ENCODE peak calls at places on chromosomes 12 and 14, in five cellular contexts. Z, B, S, O and T are unnamed samples.

GRCh38 chr12:40587416-40587815 is 104.8 kb upstream of the CNTN1 start:
- DNase-seq in Z (no peak), B (no peak), S (no peak), O (no peak), T (no peak)

GRCh38 chr14:61034416-61035100 is 53.5 kb downstream of the SLC38A6 start:
- DNase-seq in Z (no peak), B (no peak), S (no peak), O (no peak), T (no peak)

GRCh38 chr14:94665121-94665520 is 52.9 kb downstream of the SERPINA3 start:
- DNase-seq in Z (no peak), B (no peak), S (no peak), O (no peak), T (no peak)

GRCh38 chr14:56172571-56172971 is 54.4 kb downstream of the PELI2 start:
- DNase-seq in Z (no peak), B (no peak), S (no peak), O (no peak), T (no peak)

GRCh38 chr14:21917699-21918436 is 244.2 kb upstream of the OR4E1 start:
- DNase-seq in Z (no peak), B (no peak), S (peak; percentile 56), O (no peak), T (no peak)

GRCh38 chr12:68591716-68592437 is 18.8 kb upstream of the RAP1B start:
- DNase-seq in Z (no peak), B (no peak), S (no peak), O (no peak), T (no peak)

GRCh38 chr12:50633950-50634349 is 129.2 kb downstream of the DIP2B start:
- DNase-seq in Z (no peak), B (no peak), S (no peak), O (no peak), T (no peak)

GRCh38 chr12:74365178-74365964 is 172.3 kb upstream of the ATXN7L3B start:
- DNase-seq in Z (no peak), B (no peak), S (peak; percentile 74), O (no peak), T (no peak)

GRCh38 chr14:61923348-61923747 is 161.1 kb downstream of the SNAPC1 start:
- DNase-seq in Z (no peak), B (no peak), S (no peak), O (no peak), T (no peak)

GRCh38 chr14:75456069-75457023 is 28.5 kb downstream of the JDP2 start:
- DNase-seq in Z (no peak), B (no peak), S (no peak), O (no peak), T (no peak)

GRCh38 chr12:45446013-45446412 is 230.1 kb downstream of the ANO6 start:
- DNase-seq in Z (no peak), B (no peak), S (no peak), O (no peak), T (no peak)

GRCh38 chr12:79634957-79635471 is 55.8 kb downstream of the PAWR start:
- DNase-seq in Z (no peak), B (no peak), S (no peak), O (no peak), T (no peak)

GRCh38 chr14:63545431-63545830 is 2.3 kb upstream of the PPP2R5E start:
- DNase-seq in Z (no peak), B (no peak), S (no peak), O (no peak), T (no peak)

GRCh38 chr12:65685514-65685913 is 138.8 kb upstream of the HMGA2 start:
- DNase-seq in Z (no peak), B (no peak), S (peak; percentile 60), O (no peak), T (no peak)

GRCh38 chr14:95886366-95886765 is 9.7 kb downstream of the TUNAR start:
- DNase-seq in Z (no peak), B (no peak), S (no peak), O (no peak), T (no peak)

GRCh38 chr12:53066594-53066978 is 12.6 kb downstream of the SPRYD3 start:
- DNase-seq in Z (peak; percentile 59), B (no peak), S (no peak), O (no peak), T (no peak)

GRCh38 chr12:110354172-110354780 is 49.2 kb downstream of the ANAPC7 start:
- DNase-seq in Z (no peak), B (no peak), S (no peak), O (no peak), T (no peak)

GRCh38 chr12:103821773-103822172 is 19.3 kb downstream of the NT5DC3 start:
- DNase-seq in Z (no peak), B (no peak), S (no peak), O (no peak), T (no peak)

GRCh38 chr14:60884134-60884533 is 96.7 kb downstream of the TRMT5 start:
- DNase-seq in Z (no peak), B (no peak), S (no peak), O (no peak), T (no peak)

GRCh38 chr14:24135834-24136683 is at the start of gene PSME1:
- DNase-seq in Z (peak; percentile 98), B (peak; percentile 95), S (peak; percentile 86), O (peak; percentile 94), T (peak; percentile 95)

GRCh38 chr12:104201238-104202001 is 14.2 kb upstream of the TXNRD1 start:
- DNase-seq in Z (no peak), B (no peak), S (peak; percentile 76), O (peak; percentile 20), T (no peak)

GRCh38 chr14:33551963-33552362 is 398.9 kb downstream of the EGLN3 start:
- DNase-seq in Z (no peak), B (no peak), S (peak; percentile 21), O (no peak), T (no peak)

GRCh38 chr14:63295991-63296630 is 22.6 kb downstream of the GPHB5 start:
- DNase-seq in Z (no peak), B (no peak), S (no peak), O (no peak), T (no peak)

GRCh38 chr12:96121271-96121711 is 72.9 kb upstream of the ELK3 start:
- DNase-seq in Z (no peak), B (no peak), S (peak; percentile 15), O (no peak), T (no peak)

GRCh38 chr14:50763386-50764007 is 67.5 kb downstream of the NIN start:
- DNase-seq in Z (no peak), B (no peak), S (no peak), O (no peak), T (no peak)

GRCh38 chr12:109739747-109740693 is 26.4 kb downstream of the FAM222A start:
- DNase-seq in Z (peak; percentile 35), B (peak; percentile 4), S (peak; percentile 23), O (peak; percentile 6), T (no peak)

GRCh38 chr14:94388896-94389469 is 581 bp upstream of the SERPINA1 start:
- DNase-seq in Z (no peak), B (no peak), S (no peak), O (no peak), T (no peak)